ENCODE peak calls at places on chromosomes 1 and 21, in nine cellular contexts. J is Caco-2, P is adrenal gland, X is epithelial cell of esophagus, K is GM12865, F is GM12878, G is fibroblast of lung, L is AG04450, D is fibroblast of the aortic adventitia. W is an unnamed sample.

GRCh38 chr1:109167114-109167513 is 46.6 kb upstream of the SARS1 start:
- DNase-seq in J (no peak), P (no peak), X (no peak), K (peak; percentile 83), F (peak; percentile 74), G (no peak), L (no peak), D (no peak), W (peak; percentile 15)

GRCh38 chr1:245153081-245153644 is 1.6 kb upstream of the KIF26B start:
- DNase-seq in J (peak; percentile 74), P (peak; percentile 67), X (peak; percentile 78), K (peak; percentile 82), F (no peak), G (peak; percentile 79), L (no peak), D (peak; percentile 82), W (peak; percentile 66)

GRCh38 chr21:41684381-41685245 is 82.2 kb downstream of the RIPK4 start:
- DNase-seq in J (peak; percentile 71), P (no peak), X (peak; percentile 88), K (no peak), F (no peak), G (peak; percentile 33), L (peak; percentile 13), D (peak; percentile 75), W (no peak)

GRCh38 chr1:6099787-6100765 is 54.4 kb downstream of the KCNAB2 start:
- DNase-seq in J (no peak), P (no peak), X (peak; percentile 10), K (no peak), F (no peak), G (no peak), L (no peak), D (no peak), W (no peak)

GRCh38 chr1:154758346-154758745 is 111.7 kb downstream of the KCNN3 start:
- DNase-seq in J (no peak), P (no peak), X (no peak), K (no peak), F (no peak), G (no peak), L (no peak), D (no peak), W (no peak)

GRCh38 chr1:86858524-86859261 is 55.2 kb downstream of the SELENOF start:
- DNase-seq in J (no peak), P (no peak), X (no peak), K (no peak), F (no peak), G (no peak), L (no peak), D (no peak), W (no peak)

GRCh38 chr1:227391871-227392270 is 73.6 kb upstream of the CDC42BPA start:
- DNase-seq in J (no peak), P (no peak), X (no peak), K (no peak), F (no peak), G (no peak), L (no peak), D (no peak), W (no peak)

GRCh38 chr1:91404151-91405012 is at the start of gene HFM1:
- DNase-seq in J (peak; percentile 49), P (peak; percentile 75), X (peak; percentile 68), K (peak; percentile 78), F (no peak), G (peak; percentile 70), L (no peak), D (peak; percentile 60), W (peak; percentile 83)

GRCh38 chr1:230212405-230212936 is 145.4 kb downstream of the GALNT2 start:
- DNase-seq in J (no peak), P (no peak), X (no peak), K (peak; percentile 75), F (peak; percentile 53), G (no peak), L (no peak), D (no peak), W (peak; percentile 51)

GRCh38 chr1:235330918-235331285 is 2.5 kb downstream of the GGPS1 start:
- DNase-seq in J (no peak), P (no peak), X (no peak), K (no peak), F (no peak), G (no peak), L (no peak), D (no peak), W (no peak)

DNA sequence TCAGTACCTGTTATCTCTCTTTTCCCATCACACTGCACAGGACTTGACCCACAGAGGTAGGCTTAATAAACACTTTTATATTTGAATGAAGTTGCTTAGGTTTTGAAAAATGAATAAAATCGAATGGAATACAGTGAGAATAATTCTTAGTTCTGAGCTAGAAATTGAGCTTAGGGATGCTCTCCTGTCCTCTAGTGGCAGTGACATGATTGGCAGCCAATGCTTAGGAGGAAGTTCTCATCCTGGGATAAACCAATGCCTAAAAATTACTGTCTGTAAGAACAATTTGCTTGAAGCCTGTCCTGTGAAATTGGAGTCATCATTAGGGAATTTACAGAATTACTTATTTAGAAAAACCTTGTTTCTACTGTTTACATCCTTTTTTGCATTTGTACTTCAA is 21.3 kb upstream of the CYP4X1 start:
- DNase-seq in J (no peak), P (no peak), X (peak; percentile 21), K (no peak), F (no peak), G (no peak), L (no peak), D (no peak), W (no peak)
- TF ChIP-seq CTCF in J (peak; percentile 55), P (no peak), X (peak; percentile 79), K (peak; percentile 30), F (peak; percentile 27), G (no peak), L (no peak), D (no peak), W (peak; percentile 43)

GRCh38 chr1:210244746-210245367 is 12.3 kb downstream of the SERTAD4 start:
- DNase-seq in J (no peak), P (no peak), X (no peak), K (no peak), F (no peak), G (no peak), L (no peak), D (peak; percentile 54), W (no peak)

GRCh38 chr1:210237514-210237913 is 4.9 kb downstream of the SERTAD4 start:
- DNase-seq in J (no peak), P (no peak), X (no peak), K (no peak), F (no peak), G (peak; percentile 57), L (no peak), D (peak; percentile 65), W (no peak)

GRCh38 chr1:210239295-210240155 is 6.9 kb downstream of the SERTAD4 start:
- DNase-seq in J (peak; percentile 49), P (no peak), X (peak; percentile 66), K (no peak), F (no peak), G (peak; percentile 89), L (peak; percentile 84), D (peak; percentile 97), W (no peak)

GRCh38 chr1:210237981-210238380 is 5.4 kb downstream of the SERTAD4 start:
- DNase-seq in J (no peak), P (no peak), X (no peak), K (no peak), F (no peak), G (no peak), L (no peak), D (no peak), W (no peak)

GRCh38 chr1:210241121-210241520 is 8.5 kb downstream of the SERTAD4 start:
- DNase-seq in J (no peak), P (no peak), X (no peak), K (no peak), F (no peak), G (no peak), L (no peak), D (no peak), W (no peak)
- H3K4me3 ChIP-seq in J (no peak overlapping the region), P (no peak overlapping the region), X (no peak overlapping the region), K (no peak overlapping the region), F (no peak overlapping the region), G (no peak overlapping the region), L (no peak overlapping the region), D (no peak overlapping the region), W (no peak overlapping the region)

GRCh38 chr1:205323794-205324193 is 2.2 kb upstream of the NUAK2 start:
- DNase-seq in J (no peak), P (no peak), X (no peak), K (no peak), F (no peak), G (no peak), L (no peak), D (no peak), W (no peak)

GRCh38 chr1:205319081-205320018 is 2.2 kb downstream of the NUAK2 start:
- DNase-seq in J (no peak), P (peak; percentile 93), X (peak; percentile 86), K (no peak), F (no peak), G (peak; percentile 78), L (no peak), D (peak; percentile 89), W (no peak)

GRCh38 chr1:205318231-205318991 is 3.1 kb downstream of the NUAK2 start:
- DNase-seq in J (peak; percentile 90), P (no peak), X (peak; percentile 98), K (no peak), F (no peak), G (no peak), L (no peak), D (no peak), W (no peak)

GRCh38 chr1:205321959-205322283 is 376 bp upstream of the NUAK2 start:
- DNase-seq in J (no peak), P (no peak), X (no peak), K (no peak), F (no peak), G (no peak), L (no peak), D (no peak), W (no peak)

DNA sequence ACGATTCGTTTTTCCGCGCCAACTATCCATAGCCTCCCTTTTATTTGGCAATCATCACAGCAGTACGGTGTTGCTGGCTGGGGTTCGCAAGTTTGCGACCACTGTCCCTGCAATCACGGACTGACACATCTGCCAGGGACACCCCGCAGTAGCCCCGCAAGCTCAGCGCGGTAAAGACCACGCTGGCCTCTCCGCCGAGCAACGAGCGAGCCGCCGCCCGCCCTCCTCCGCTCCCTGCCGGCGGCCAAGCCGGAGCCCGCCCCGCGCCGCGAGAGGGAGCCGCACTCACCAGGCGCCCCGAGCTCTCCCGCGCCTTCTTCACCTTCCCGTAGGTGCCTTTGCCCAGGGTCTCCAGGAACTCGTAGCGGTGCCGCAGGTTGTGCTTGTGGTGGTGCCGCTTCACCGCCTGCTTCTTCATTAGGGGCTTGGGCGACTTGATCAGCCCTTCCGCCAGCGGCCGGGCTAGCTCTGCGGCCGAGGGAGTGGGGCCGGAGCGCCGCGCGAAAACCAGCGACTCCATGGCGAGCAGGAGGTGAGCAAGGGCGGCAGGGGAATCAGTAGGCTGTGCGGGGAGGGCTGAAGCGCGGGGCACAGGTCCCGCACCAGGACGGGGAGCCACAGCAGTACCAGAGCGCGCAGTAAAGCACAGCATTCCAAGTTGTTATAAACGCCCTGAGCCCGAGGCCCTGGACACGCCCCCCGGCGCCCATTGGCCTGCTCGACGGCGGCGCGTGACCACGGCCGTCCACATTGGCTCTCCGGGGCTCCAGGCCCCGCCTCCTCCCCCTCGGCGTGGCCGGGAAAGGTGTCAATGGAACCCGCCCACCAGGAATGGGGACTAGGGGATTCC is at the start of gene NUAK2:
- DNase-seq in J (peak; percentile 97), P (peak; percentile 96), X (peak; percentile 95), K (peak; percentile 56), F (no peak), G (peak; percentile 82), L (peak; percentile 61), D (peak; percentile 79), W (peak; percentile 84)
- TF ChIP-seq CTCF in J (peak; percentile 24), P (no peak), X (peak; percentile 14), K (peak; percentile 12), F (peak; percentile 21), G (peak; percentile 23), L (peak; percentile 41), D (peak; percentile 12), W (peak; percentile 13)

GRCh38 chr21:34552324-34553198 is 40.6 kb upstream of the KCNE1 start:
- DNase-seq in J (no peak), P (no peak), X (no peak), K (no peak), F (no peak), G (peak; percentile 62), L (no peak), D (peak; percentile 56), W (no peak)
- H3K4me3 ChIP-seq in J (no peak overlapping the region), P (no peak overlapping the region), X (no peak overlapping the region), K (no peak overlapping the region), F (no peak overlapping the region), G (no peak overlapping the region), L (peak overlapping the region; percentile 34), D (no peak overlapping the region), W (no peak overlapping the region)

W was measured in GM06990.